ENCODE peak calls at places on chromosomes 12 and 14, in nine cellular contexts. W is fibroblast of the conjunctiva; I is neural crest cell; J is D721Med; F is uterus; T is RWPE1; H is GM23248; K is activated T-helper 1 cell treated with anti-CD3 and anti-CD28 coated beads, Interleukin-12 subunit alpha, Interleukin-12 subunit beta, Interleukin-2, Interleukin-4 antibody, amounts not matched to agents 30 ng/mL and 10 ng/mL and 1 ng/mL, durations not matched to agents 14 hours and 24 hours and 36 hours; V is H54. U is an unnamed sample.

GRCh38 chr12:69602954-69603353 is 7.8 kb downstream of the LRRC10 start:
- DNase-seq in W (no peak), I (no peak), J (no peak), F (no peak), T (no peak), H (no peak), K (no peak), V (no peak), U (no peak)

GRCh38 chr14:41642402-41643195 is 35.9 kb downstream of the LRFN5 start:
- DNase-seq in W (no peak), I (no peak), J (no peak), F (no peak), T (no peak), H (no peak), K (no peak), V (no peak), U (no peak)

GRCh38 chr14:100065161-100065871 is at the start of gene EVL:
- DNase-seq in W (no peak), I (no peak), J (no peak), F (no peak), T (no peak), H (no peak), K (peak), V (no peak), U (peak)

GRCh38 chr14:89067293-89067972 is 243.0 kb downstream of the TTC8 start:
- DNase-seq in W (no peak), I (no peak), J (no peak), F (no peak), T (no peak), H (no peak), K (no peak), V (no peak), U (no peak)

GRCh38 chr12:110619534-110619953 is 5.6 kb downstream of the TCTN1 start:
- DNase-seq in W (no peak), I (no peak), J (no peak), F (no peak), T (no peak), H (peak), K (no peak), V (no peak), U (no peak)

GRCh38 chr14:45258073-45258472 is 5.1 kb upstream of the MIS18BP1 start:
- DNase-seq in W (no peak), I (no peak), J (no peak), F (no peak), T (no peak), H (peak), K (no peak), V (no peak), U (no peak)

GRCh38 chr12:89707992-89708792 is 446 bp downstream of the ATP2B1 start:
- DNase-seq in W (no peak), I (peak), J (no peak), F (peak), T (no peak), H (peak), K (peak), V (no peak), U (peak)

GRCh38 chr14:82501554-82501953 is 967.9 kb upstream of the SEL1L start:
- DNase-seq in W (no peak), I (no peak), J (no peak), F (no peak), T (no peak), H (no peak), K (no peak), V (no peak), U (no peak)